ENCODE peak calls at places on chromosomes 13 and 19, in seven cellular contexts. P is mesenchymal stem cell, Q is H1, J is neuronal stem cell, S is H9, O is mesendoderm, I is trophoblast cell. K is an unnamed sample. For H3K4me1, the result is how much of the 10 kb centered on the place peaks cover.

GRCh38 chr19:21498651-21499050 is 6.8 kb upstream of the ZNF429 start:
- DNase-seq in O (peak), S (no peak), J (no peak), P (no peak), I (peak), Q (no peak), K (no peak)

GRCh38 chr19:2905918-2906519 is 5.3 kb downstream of the ZNF57 start:
- DNase-seq in Q (no peak), O (no peak), S (no peak), P (no peak), I (no peak), J (no peak), K (no peak)

GRCh38 chr13:78657699-78658629 is 991 bp downstream of the OBI1 start:
- DNase-seq in P (peak), Q (no peak), J (peak), O (peak), I (no peak), S (peak), K (peak)

GRCh38 chr13:76024151-76024550 is 388.0 kb downstream of the LMO7 start:
- DNase-seq in J (no peak), P (no peak), O (no peak), I (peak), S (no peak), Q (no peak), K (no peak)

GRCh38 chr19:48403606-48404005 is 10.1 kb downstream of the GRIN2D start:
- DNase-seq in Q (peak), P (peak), O (peak), I (no peak), S (peak), J (no peak), K (peak)

GRCh38 chr13:49693191-49693733 is 2.0 kb upstream of the EBPL start:
- DNase-seq in O (no peak), P (no peak), J (no peak), S (no peak), I (no peak), Q (no peak), K (peak)

GRCh38 chr13:70310720-70311119 is 202.5 kb upstream of the KLHL1 start:
- DNase-seq in I (peak), O (peak), Q (no peak), J (peak), S (no peak), P (peak), K (no peak)

GRCh38 chr19:53947624-53948023 is 15.1 kb upstream of the CACNG8 start:
- DNase-seq in J (no peak), I (no peak), O (peak), Q (no peak), S (peak), P (no peak), K (no peak)

GRCh38 chr13:95185851-95186250 is 115.4 kb downstream of the ABCC4 start:
- DNase-seq in J (no peak), S (no peak), I (no peak), Q (no peak), P (no peak), O (peak), K (no peak)

GRCh38 chr19:48745208-48745995 is 1.3 kb downstream of the IZUMO1 start:
- DNase-seq in I (peak), O (peak), P (peak), Q (peak), S (peak), J (no peak), K (peak)

GRCh38 chr13:59269476-59269875 is 894.3 kb downstream of the DIAPH3 start:
- DNase-seq in P (peak), Q (no peak), S (no peak), O (peak), J (no peak), I (peak), K (peak)

GRCh38 chr13:106534844-106535551 is 464 bp downstream of the EFNB2 start:
- DNase-seq in O (peak), I (no peak), Q (peak), J (no peak), S (no peak), P (peak), K (peak)

GRCh38 chr13:24459234-24459633 is 53.3 kb downstream of the PARP4 start:
- DNase-seq in O (no peak), Q (no peak), J (no peak), P (peak), S (no peak), I (no peak), K (peak)

GRCh38 chr19:54606891-54607781 is 13.7 kb downstream of the LILRA1 start:
- DNase-seq in Q (no peak), J (no peak), S (no peak), I (no peak), P (no peak), O (no peak), K (no peak)

GRCh38 chr13:113754691-113755090 is 4.3 kb upstream of the TMEM255B start:
- DNase-seq in O (no peak), P (no peak), S (no peak), J (no peak), I (no peak), Q (no peak), K (no peak)

GRCh38 chr13:112893570-112894422 is 75.2 kb upstream of the MCF2L start:
- DNase-seq in P (peak), J (peak), I (no peak), O (peak), Q (peak), S (peak), K (peak)

GRCh38 chr19:39167461-39168257 is 29.1 kb upstream of the NCCRP1 start:
- DNase-seq in P (no peak), J (no peak), Q (no peak), O (peak), S (no peak), I (peak), K (no peak)
- H3K4me1 ChIP-seq in P (under half), J (under half), Q (under half), O (under half), S (under half), I (under half), K (under half)

DNA sequence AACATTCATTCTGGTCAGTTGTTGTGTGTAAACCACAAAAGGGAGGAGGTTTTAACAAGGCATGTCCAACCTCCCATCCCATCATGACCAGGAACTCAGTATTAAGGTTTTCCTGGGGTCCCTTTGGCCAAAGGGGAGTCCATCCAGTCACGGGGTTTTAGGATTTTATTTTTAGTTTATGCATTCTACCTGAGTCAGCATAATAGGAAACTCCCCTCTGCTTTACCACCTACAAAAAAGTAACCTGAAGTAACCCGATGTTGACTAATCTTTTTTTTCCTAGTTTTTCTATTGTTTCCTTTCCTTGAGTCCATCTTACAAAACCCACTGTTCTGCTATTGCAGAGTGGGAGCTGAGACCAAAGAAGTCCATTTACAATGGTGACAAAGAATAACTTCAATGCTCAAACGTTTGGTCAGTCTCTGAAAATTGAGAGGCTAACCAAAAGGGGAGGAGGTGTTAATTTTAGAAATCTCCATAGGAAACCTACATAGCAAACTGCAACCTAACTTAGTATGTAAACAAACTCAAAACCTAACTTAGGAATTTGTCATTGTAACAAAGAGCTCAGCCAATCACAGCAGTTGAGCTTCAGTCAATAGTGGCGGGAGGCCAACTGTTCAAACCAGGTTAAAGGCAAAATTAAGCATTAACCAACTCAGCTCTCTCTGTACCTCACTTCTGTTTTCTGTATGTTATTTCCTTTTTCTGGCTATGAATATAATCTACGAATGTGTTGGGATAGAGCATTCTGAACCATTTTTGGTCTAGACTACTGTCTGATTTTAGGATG is 1954.1 kb downstream of the PCDH9 start:
- DNase-seq in I (no peak), S (no peak), O (no peak), Q (no peak), J (no peak), P (no peak), K (no peak)
- H2BK5ac ChIP-seq in I (no peak), S (no peak), O (no peak), Q (no peak), J (no peak), P (no peak), K (no peak)

GRCh38 chr13:98274921-98275487 is 97.9 kb upstream of the RNF113B start:
- DNase-seq in S (no peak), Q (no peak), O (no peak), J (no peak), I (no peak), P (peak), K (peak)
- H3K4me1 ChIP-seq in S (under half), Q (under half), O (under half), J (under half), I (under half), P (under half), K (under half)

GRCh38 chr19:9155591-9155990 is 15.4 kb downstream of the ZNF317 start:
- DNase-seq in I (no peak), S (no peak), J (no peak), Q (no peak), O (no peak), P (no peak), K (no peak)

GRCh38 chr19:9150650-9151049 is 10.5 kb downstream of the ZNF317 start:
- DNase-seq in P (no peak), I (no peak), J (no peak), O (no peak), S (no peak), Q (no peak), K (no peak)

GRCh38 chr19:9149976-9150375 is 9.8 kb downstream of the ZNF317 start:
- DNase-seq in S (no peak), O (no peak), Q (no peak), J (no peak), I (no peak), P (no peak), K (no peak)

GRCh38 chr19:9148687-9149086 is 8.5 kb downstream of the ZNF317 start:
- DNase-seq in S (no peak), P (no peak), Q (no peak), I (no peak), J (no peak), O (no peak), K (no peak)

DNA sequence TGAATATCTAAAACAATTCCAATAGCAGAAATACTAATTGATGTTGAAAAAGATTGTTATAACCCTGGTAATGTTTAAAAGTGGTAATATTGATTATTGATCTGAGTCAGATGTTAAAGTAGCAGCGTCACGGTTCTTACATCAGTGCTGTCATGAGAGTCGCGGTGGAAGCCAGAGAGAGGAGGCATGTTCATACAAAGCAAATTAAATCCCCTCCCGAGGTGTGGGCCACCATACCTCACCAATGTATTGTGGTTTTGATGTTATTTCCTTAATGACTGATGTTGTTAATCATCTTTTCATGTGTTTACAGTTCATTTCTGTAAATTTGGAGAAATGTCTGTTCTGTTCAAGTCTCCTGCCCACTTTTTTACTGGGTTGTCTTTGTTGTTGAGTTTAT is 11.2 kb downstream of the ZNF317 start:
- DNase-seq in O (no peak), P (no peak), I (no peak), S (no peak), J (no peak), Q (no peak), K (no peak)
- H2BK5ac ChIP-seq in O (no peak), P (no peak), I (no peak), S (no peak), J (no peak), Q (no peak), K (no peak)

K was measured in IMR-90.